ENCODE peak calls at places on chromosomes 6 and 20, in five cellular contexts. X is SK-N-SH, V is glomerular endothelial cell, U is amniotic stem cell, Z is ecto neural progenitor cell. D is an unnamed sample.

GRCh38 chr6:107576852-107577251 is 86.9 kb downstream of the SOBP start:
- DNase-seq in V (no peak), U (no peak), Z (no peak), X (no peak), D (no peak)

GRCh38 chr20:60749804-60750602 is 502.1 kb upstream of the CDH4 start:
- DNase-seq in V (no peak), U (no peak), X (peak; percentile 4), Z (peak; percentile 21), D (peak; percentile 84)

GRCh38 chr6:167932468-167933276 is 64.8 kb upstream of the KIF25 start:
- DNase-seq in U (no peak), X (no peak), Z (no peak), V (no peak), D (no peak)

GRCh38 chr20:49594143-49594928 is 26.4 kb upstream of the PTGIS start:
- DNase-seq in U (peak; percentile 54), V (no peak), X (no peak), Z (no peak), D (peak; percentile 76)

GRCh38 chr6:40000964-40001515 is 66.8 kb upstream of the MOCS1 start:
- DNase-seq in V (no peak), X (no peak), U (no peak), Z (no peak), D (no peak)

GRCh38 chr20:8527998-8528397 is 395.9 kb downstream of the PLCB1 start:
- DNase-seq in Z (no peak), X (no peak), U (peak; percentile 39), V (peak; percentile 37), D (peak; percentile 10)

GRCh38 chr6:122180132-122180531 is 219.3 kb upstream of the HSF2 start:
- DNase-seq in X (no peak), V (no peak), U (no peak), Z (no peak), D (no peak)

GRCh38 chr20:62413025-62413580 is 6.0 kb upstream of the CABLES2 start:
- DNase-seq in U (no peak), Z (no peak), X (no peak), V (no peak), D (no peak)

GRCh38 chr6:15685629-15686028 is 22.8 kb upstream of the DTNBP1 start:
- DNase-seq in V (no peak), Z (no peak), U (no peak), X (no peak), D (no peak)

GRCh38 chr6:155786528-155786927 is 330.9 kb upstream of the NOX3 start:
- DNase-seq in U (no peak), X (no peak), V (no peak), Z (no peak), D (no peak)

GRCh38 chr6:135583256-135583758 is 85.8 kb upstream of the AHI1 start:
- DNase-seq in U (no peak), X (no peak), V (no peak), Z (no peak), D (no peak)

GRCh38 chr6:3723966-3724365 is 27.5 kb downstream of the PXDC1 start:
- DNase-seq in V (no peak), X (no peak), U (no peak), Z (no peak), D (no peak)

GRCh38 chr20:32241807-32242206 is 34.1 kb downstream of the POFUT1 start:
- DNase-seq in U (no peak), X (no peak), Z (no peak), V (no peak), D (peak; percentile 68)

GRCh38 chr20:34604980-34605788 is 46.7 kb downstream of the MAP1LC3A start:
- DNase-seq in Z (no peak), V (no peak), U (no peak), X (peak; percentile 48), D (peak; percentile 97)

GRCh38 chr20:62723351-62723750 is 14.7 kb downstream of the NTSR1 start:
- DNase-seq in V (no peak), U (no peak), X (no peak), Z (no peak), D (no peak)

GRCh38 chr6:33384581-33385020 is 7.0 kb upstream of the KIFC1 start:
- DNase-seq in X (no peak), V (no peak), Z (no peak), U (peak; percentile 61), D (peak; percentile 9)

GRCh38 chr6:116611020-116611419 is 5.3 kb upstream of the RSPH4A start:
- DNase-seq in V (no peak), X (no peak), U (no peak), Z (no peak), D (no peak)

D was measured in NCI-H2171 treated with DMSO at 0.1 percent for 48 hours.